ENCODE peak calls at places on chromosome 12, in four cellular contexts. U is brain microvascular endothelial cell; A is activated CD4-positive, alpha-beta T cell treated with anti-CD3 and anti-CD28 coated beads for 1 hour; D is astrocyte of the spinal cord. S is an unnamed sample.
A peak's percentile ranks its signal among the peaks of the same experiment; 100 is the strongest.

GRCh38 chr12:57475271-57476161 is 4.2 kb downstream of the ARHGAP9 start:
- DNase-seq in D (no peak), A (no peak), U (no peak), S (no peak)

GRCh38 chr12:13210543-13211190 is 14.1 kb downstream of the EMP1 start:
- DNase-seq in A (no peak), U (no peak), D (no peak), S (no peak)

GRCh38 chr12:47773062-47773857 is at the start of gene SLC48A1:
- DNase-seq in D (no peak), A (peak; percentile 62), U (no peak), S (peak; percentile 56)

GRCh38 chr12:29627221-29627620 is 129.7 kb upstream of the OVCH1 start:
- DNase-seq in U (no peak), A (no peak), D (no peak), S (no peak)

GRCh38 chr12:131640436-131640969 is 70.4 kb upstream of the SFSWAP start:
- DNase-seq in D (no peak), U (no peak), A (no peak), S (no peak)

GRCh38 chr12:104480826-104481457 is 24.2 kb downstream of the CHST11 start:
- DNase-seq in U (peak; percentile 90), D (peak; percentile 89), A (no peak), S (peak; percentile 92)

GRCh38 chr12:115771065-115771464 is 506.4 kb downstream of the MED13L start:
- DNase-seq in U (no peak), D (no peak), A (no peak), S (peak; percentile 3)

GRCh38 chr12:112126916-112127315 is 1.6 kb downstream of the TRAFD1 start:
- DNase-seq in U (no peak), D (no peak), A (no peak), S (peak; percentile 33)

GRCh38 chr12:64968989-64969819 is 144.8 kb downstream of the TBC1D30 start:
- DNase-seq in D (peak; percentile 61), A (no peak), U (peak; percentile 20), S (peak; percentile 66)

GRCh38 chr12:1777798-1778197 is 42.6 kb upstream of the LRTM2 start:
- DNase-seq in U (peak; percentile 53), A (no peak), D (peak; percentile 82), S (peak; percentile 90)

S was measured in iris pigment epithelial cell.